ENCODE peak calls at places on chromosomes 11 and 22, in four cellular contexts. H, T, D and P are unnamed samples.

GRCh38 chr11:18310800-18311340 is 11.1 kb downstream of the HPS5 start:
- DNase-seq in D (no peak), T (no peak), H (no peak), P (no peak)

GRCh38 chr11:44590769-44591168 is 25.3 kb downstream of the CD82 start:
- DNase-seq in T (no peak), H (no peak), D (no peak), P (no peak)

GRCh38 chr22:37283393-37283937 is 1.2 kb downstream of the CYTH4 start:
- DNase-seq in D (no peak), H (peak; percentile 48), T (peak; percentile 25), P (no peak)

GRCh38 chr11:63920126-63920869 is 3.3 kb upstream of the RCOR2 start:
- DNase-seq in D (no peak), H (no peak), T (no peak), P (no peak)

GRCh38 chr22:19984201-19984753 is 32.3 kb downstream of the ARVCF start:
- DNase-seq in T (no peak), D (no peak), H (no peak), P (peak; percentile 26)

GRCh38 chr22:38269466-38269865 is 3.3 kb downstream of the TMEM184B start:
- DNase-seq in H (no peak), D (no peak), T (no peak), P (no peak)

GRCh38 chr11:614091-614582 is 1.6 kb downstream of the IRF7 start:
- DNase-seq in T (no peak), D (no peak), H (no peak), P (no peak)

GRCh38 chr11:108069947-108070346 is 51.4 kb upstream of the ACAT1 start:
- DNase-seq in H (no peak), T (no peak), D (no peak), P (peak; percentile 56)

GRCh38 chr11:111980062-111980461 is 42.9 kb downstream of the DIXDC1 start:
- DNase-seq in D (no peak), T (no peak), H (no peak), P (no peak)

GRCh38 chr22:27885977-27886842 is 32.8 kb downstream of the PITPNB start:
- DNase-seq in H (no peak), T (no peak), D (no peak), P (peak; percentile 48)

GRCh38 chr11:64004590-64004984 is 18.3 kb downstream of the OTUB1 start:
- DNase-seq in H (no peak), D (no peak), T (no peak), P (no peak)

GRCh38 chr22:37501610-37502341 is 15.6 kb upstream of the MFNG start:
- DNase-seq in D (peak; percentile 70), H (no peak), T (no peak), P (no peak)

GRCh38 chr11:134474942-134475341 is 62.9 kb upstream of the B3GAT1 start:
- DNase-seq in T (no peak), H (no peak), D (no peak), P (no peak)

GRCh38 chr22:20316844-20317401 is 2.9 kb downstream of the DGCR6L start:
- DNase-seq in T (no peak), H (no peak), D (no peak), P (no peak)

GRCh38 chr22:11598492-11599440 is 3929.2 kb upstream of the OR11H1 start:
- DNase-seq in D (no peak), H (no peak), T (no peak), P (no peak)

GRCh38 chr22:19361501-19362103 is 69.9 kb downstream of the HIRA start:
- DNase-seq in D (no peak), T (no peak), H (no peak), P (no peak)

GRCh38 chr11:1158681-1159525 is 1.1 kb downstream of the MUC5AC start:
- DNase-seq in H (no peak), T (no peak), D (no peak), P (no peak)

GRCh38 chr11:111039982-111040381 is 205.5 kb upstream of the POU2AF2 start:
- DNase-seq in T (no peak), H (no peak), D (no peak), P (peak; percentile 23)